ENCODE peak calls at places on chromosome 21, in four cellular contexts. D is HepG2, O is K562, W is GM12878. V is an unnamed sample.

GRCh38 chr21:43767980-43768867 is 7.9 kb downstream of the CSTB start:
- DNase-seq in W (no peak), D (no peak), O (peak; percentile 85), V (peak; percentile 25)

GRCh38 chr21:15825699-15826098 is 95.9 kb downstream of the USP25 start:
- DNase-seq in D (no peak), W (no peak), O (no peak), V (no peak)

GRCh38 chr21:32102426-32102825 is 176.4 kb downstream of the MIS18A start:
- DNase-seq in D (no peak), W (no peak), O (no peak), V (no peak)

GRCh38 chr21:31509108-31510017 is 150.1 kb upstream of the SOD1 start:
- DNase-seq in W (peak; percentile 41), D (peak; percentile 18), O (peak; percentile 72), V (peak; percentile 82)

GRCh38 chr21:37827878-37828277 is 88.4 kb downstream of the KCNJ6 start:
- DNase-seq in W (no peak), D (no peak), O (no peak), V (no peak)

GRCh38 chr21:45981641-45982255 is at the start of gene COL6A1:
- DNase-seq in W (no peak), O (peak; percentile 90), D (no peak), V (peak; percentile 58)

GRCh38 chr21:33685613-33686197 is 43.4 kb downstream of the ITSN1 start:
- DNase-seq in D (peak; percentile 77), W (no peak), O (no peak), V (no peak)

GRCh38 chr21:46297311-46298082 is 11.4 kb downstream of the YBEY start:
- DNase-seq in O (no peak), W (no peak), D (no peak), V (peak; percentile 52)

GRCh38 chr21:28436286-28436932 is 556.3 kb downstream of the LTN1 start:
- DNase-seq in W (no peak), D (no peak), O (no peak), V (no peak)

GRCh38 chr21:41636636-41637625 is 129.0 kb upstream of the TMPRSS2 start:
- DNase-seq in W (no peak), O (no peak), D (no peak), V (no peak)

GRCh38 chr21:29849735-29850176 is 90.0 kb downstream of the GRIK1 start:
- DNase-seq in W (peak; percentile 8), D (peak; percentile 30), O (peak; percentile 64), V (peak; percentile 52)
- TF ChIP-seq MAX in W (no peak), D (no peak), O (no peak), V (no peak)

GRCh38 chr21:44812640-44813039 is 5.2 kb downstream of the SUMO3 start:
- DNase-seq in W (no peak), D (no peak), O (no peak), V (no peak)
- TF ChIP-seq TCF7 in W (no peak), D (no peak), O (no peak), V (no peak)

GRCh38 chr21:26851109-26851944 is 6.1 kb upstream of the ADAMTS1 start:
- DNase-seq in W (no peak), O (no peak), D (no peak), V (no peak)

GRCh38 chr21:26849428-26850115 is 4.4 kb upstream of the ADAMTS1 start:
- DNase-seq in O (peak; percentile 39), W (no peak), D (peak; percentile 47), V (no peak)

GRCh38 chr21:26847951-26848350 is 2.7 kb upstream of the ADAMTS1 start:
- DNase-seq in W (no peak), D (no peak), O (no peak), V (no peak)

GRCh38 chr21:26852422-26852821 is 7.2 kb upstream of the ADAMTS1 start:
- DNase-seq in O (no peak), D (no peak), W (no peak), V (no peak)

DNA sequence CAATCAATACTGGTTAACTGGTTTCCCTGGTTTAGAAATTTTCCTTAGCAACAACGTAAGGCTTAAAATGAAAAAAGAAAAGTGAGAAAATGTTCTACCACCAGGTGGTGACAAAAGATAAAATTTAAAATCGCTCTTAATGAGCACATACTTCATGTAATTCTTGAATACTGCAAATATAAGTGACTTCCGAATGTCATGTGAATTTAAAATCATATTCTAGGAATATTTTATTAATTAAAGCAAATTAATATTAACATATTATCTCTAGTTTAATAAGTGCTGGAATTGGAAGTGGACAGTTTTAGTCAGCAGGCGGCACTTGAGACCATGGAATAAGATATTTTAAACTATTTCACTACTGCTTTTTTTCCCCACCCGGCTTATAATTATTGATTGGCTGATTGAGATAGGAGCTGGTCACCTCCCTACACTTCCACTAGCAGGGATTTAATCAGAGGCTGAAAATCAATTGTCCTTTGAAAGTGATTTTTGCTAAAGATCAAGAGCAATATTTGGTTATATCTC is 5.0 kb upstream of the ADAMTS1 start:
- DNase-seq in W (peak; percentile 0), D (peak; percentile 36), O (peak; percentile 15), V (no peak)
- TF ChIP-seq MAX in W (no peak), D (no peak), O (no peak), V (no peak)

DNA sequence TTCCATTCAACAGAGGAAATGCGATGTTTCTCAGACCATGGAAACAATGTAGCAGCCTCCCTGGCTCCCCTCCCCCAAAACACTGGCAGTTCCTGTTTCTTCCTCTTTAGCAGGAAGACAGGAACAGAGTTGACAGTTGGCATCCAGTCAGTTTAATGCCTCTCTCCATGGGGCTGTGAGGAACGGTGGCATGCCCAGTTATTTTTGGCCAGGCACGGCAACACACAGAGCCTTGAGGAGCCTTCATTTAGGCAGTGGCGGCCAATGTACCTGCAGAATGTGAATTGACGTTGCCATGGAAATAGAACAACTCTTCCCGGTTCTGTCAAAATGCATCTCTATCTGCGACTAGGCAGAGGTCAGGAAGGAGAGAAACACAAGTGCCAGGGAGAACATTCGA is 330.6 kb downstream of the DSCAM start:
- DNase-seq in D (no peak), O (no peak), W (no peak), V (peak; percentile 18)
- TF ChIP-seq TCF7 in D (no peak), O (no peak), W (no peak), V (no peak)